ENCODE peak calls at places on chromosomes 16 and 17, in seven cellular contexts. One of them, this sample, is unnamed.

GRCh38 chr17:61635913-61636432 is 45.0 kb upstream of the NACA2 start:
- DNase-seq in NCI-H1092 treated with DMSO at 0.1 percent for 48 hours: peak; percentile 43
- DNase-seq in activated gamma-delta T cell: no peak
- DNase-seq in activated CD8-positive, alpha-beta T cell treated with anti-CD3 and anti-CD28 coated beads for 36 hours: peak; percentile 76
- DNase-seq in NCI-H1105: peak; percentile 33
- DNase-seq in Panc1: peak; percentile 47
- DNase-seq in stimulated activated CD4-positive, alpha-beta T cell treated with anti-CD3 and anti-CD28 coated beads, Interleukin-1b, Interleukin-23, amount 100 ng/mL, for 24 hours: peak; percentile 26
- DNase-seq in this sample: peak; percentile 3

GRCh38 chr17:34337701-34338100 is 18.5 kb downstream of the CCL8 start:
- DNase-seq in NCI-H1092 treated with DMSO at 0.1 percent for 48 hours: no peak
- DNase-seq in activated gamma-delta T cell: no peak
- DNase-seq in activated CD8-positive, alpha-beta T cell treated with anti-CD3 and anti-CD28 coated beads for 36 hours: no peak
- DNase-seq in NCI-H1105: no peak
- DNase-seq in Panc1: no peak
- DNase-seq in stimulated activated CD4-positive, alpha-beta T cell treated with anti-CD3 and anti-CD28 coated beads, Interleukin-1b, Interleukin-23, amount 100 ng/mL, for 24 hours: no peak
- DNase-seq in this sample: no peak

GRCh38 chr17:29571486-29571882 is 3.0 kb downstream of the TP53I13 start:
- DNase-seq in NCI-H1092 treated with DMSO at 0.1 percent for 48 hours: no peak
- DNase-seq in activated gamma-delta T cell: no peak
- DNase-seq in activated CD8-positive, alpha-beta T cell treated with anti-CD3 and anti-CD28 coated beads for 36 hours: no peak
- DNase-seq in NCI-H1105: no peak
- DNase-seq in Panc1: no peak
- DNase-seq in stimulated activated CD4-positive, alpha-beta T cell treated with anti-CD3 and anti-CD28 coated beads, Interleukin-1b, Interleukin-23, amount 100 ng/mL, for 24 hours: no peak
- DNase-seq in this sample: no peak

GRCh38 chr17:37131064-37131463 is 182.3 kb downstream of the AATF start:
- DNase-seq in NCI-H1092 treated with DMSO at 0.1 percent for 48 hours: no peak
- DNase-seq in activated gamma-delta T cell: no peak
- DNase-seq in activated CD8-positive, alpha-beta T cell treated with anti-CD3 and anti-CD28 coated beads for 36 hours: no peak
- DNase-seq in NCI-H1105: no peak
- DNase-seq in Panc1: no peak
- DNase-seq in stimulated activated CD4-positive, alpha-beta T cell treated with anti-CD3 and anti-CD28 coated beads, Interleukin-1b, Interleukin-23, amount 100 ng/mL, for 24 hours: no peak
- DNase-seq in this sample: no peak

GRCh38 chr16:89738538-89739317 is 17.4 kb downstream of the ZNF276 start:
- DNase-seq in NCI-H1092 treated with DMSO at 0.1 percent for 48 hours: no peak
- DNase-seq in activated gamma-delta T cell: no peak
- DNase-seq in activated CD8-positive, alpha-beta T cell treated with anti-CD3 and anti-CD28 coated beads for 36 hours: no peak
- DNase-seq in NCI-H1105: no peak
- DNase-seq in Panc1: no peak
- DNase-seq in stimulated activated CD4-positive, alpha-beta T cell treated with anti-CD3 and anti-CD28 coated beads, Interleukin-1b, Interleukin-23, amount 100 ng/mL, for 24 hours: no peak
- DNase-seq in this sample: no peak

GRCh38 chr17:45299311-45299710 is 17.5 kb downstream of the MAP3K14 start:
- DNase-seq in NCI-H1092 treated with DMSO at 0.1 percent for 48 hours: no peak
- DNase-seq in activated gamma-delta T cell: no peak
- DNase-seq in activated CD8-positive, alpha-beta T cell treated with anti-CD3 and anti-CD28 coated beads for 36 hours: no peak
- DNase-seq in NCI-H1105: no peak
- DNase-seq in Panc1: no peak
- DNase-seq in stimulated activated CD4-positive, alpha-beta T cell treated with anti-CD3 and anti-CD28 coated beads, Interleukin-1b, Interleukin-23, amount 100 ng/mL, for 24 hours: no peak
- DNase-seq in this sample: no peak

GRCh38 chr17:81237591-81238489 is 1.0 kb downstream of the TEPSIN start:
- DNase-seq in NCI-H1092 treated with DMSO at 0.1 percent for 48 hours: no peak
- DNase-seq in activated gamma-delta T cell: no peak
- DNase-seq in activated CD8-positive, alpha-beta T cell treated with anti-CD3 and anti-CD28 coated beads for 36 hours: no peak
- DNase-seq in NCI-H1105: no peak
- DNase-seq in Panc1: no peak
- DNase-seq in stimulated activated CD4-positive, alpha-beta T cell treated with anti-CD3 and anti-CD28 coated beads, Interleukin-1b, Interleukin-23, amount 100 ng/mL, for 24 hours: no peak
- DNase-seq in this sample: no peak

GRCh38 chr17:43536236-43537088 is 9.7 kb downstream of the ETV4 start:
- DNase-seq in NCI-H1092 treated with DMSO at 0.1 percent for 48 hours: no peak
- DNase-seq in activated gamma-delta T cell: no peak
- DNase-seq in activated CD8-positive, alpha-beta T cell treated with anti-CD3 and anti-CD28 coated beads for 36 hours: no peak
- DNase-seq in NCI-H1105: no peak
- DNase-seq in Panc1: no peak
- DNase-seq in stimulated activated CD4-positive, alpha-beta T cell treated with anti-CD3 and anti-CD28 coated beads, Interleukin-1b, Interleukin-23, amount 100 ng/mL, for 24 hours: no peak
- DNase-seq in this sample: no peak

GRCh38 chr17:55625516-55625915 is 97.1 kb downstream of the TMEM100 start:
- DNase-seq in NCI-H1092 treated with DMSO at 0.1 percent for 48 hours: no peak
- DNase-seq in activated gamma-delta T cell: no peak
- DNase-seq in activated CD8-positive, alpha-beta T cell treated with anti-CD3 and anti-CD28 coated beads for 36 hours: peak; percentile 2
- DNase-seq in NCI-H1105: no peak
- DNase-seq in Panc1: no peak
- DNase-seq in stimulated activated CD4-positive, alpha-beta T cell treated with anti-CD3 and anti-CD28 coated beads, Interleukin-1b, Interleukin-23, amount 100 ng/mL, for 24 hours: no peak
- DNase-seq in this sample: no peak

This sample was measured in GF-D8.